ENCODE peak calls at places on chromosomes 4 and X, in nine cellular contexts. Q is transverse colon, C is body of pancreas, A is lower lobe of right lung, O is small intestine, Z is HepG2, K is SJCRH30, I is A673, D is left ventricle myocardium inferior. G is an unnamed sample. For H3K36me3 and H3K27me3, the result is how much of the 10 kb centered on the place peaks cover.

GRCh38 chrX:11113731-11114130 is 2.6 kb downstream of the HCCS start:
- DNase-seq in Q (no peak), C (peak), A (no peak), O (peak), Z (no peak), K (peak), I (no peak), D (no peak), G (no peak)

GRCh38 chr4:27350161-27350560 is 489.5 kb downstream of the STIM2 start:
- DNase-seq in Q (no peak), C (no peak), A (no peak), O (no peak), Z (no peak), K (no peak), I (no peak), D (no peak), G (no peak)

GRCh38 chr4:54322817-54323417 is 93.8 kb downstream of the PDGFRA start:
- DNase-seq in Q (peak), C (peak), A (peak), O (peak), Z (peak), K (peak), I (peak), D (peak), G (peak)

GRCh38 chr4:154868423-154869194 is 87.5 kb downstream of the RBM46 start:
- DNase-seq in Q (no peak), C (no peak), A (no peak), O (no peak), Z (no peak), K (no peak), I (no peak), D (no peak), G (no peak)

GRCh38 chrX:19334945-19335626 is 8.6 kb upstream of the PDHA1 start:
- DNase-seq in Q (no peak), C (no peak), A (no peak), O (peak), Z (peak), K (peak), I (peak), D (no peak), G (peak)

GRCh38 chr4:8761167-8761823 is 110.3 kb downstream of the HMX1 start:
- DNase-seq in Q (no peak), C (no peak), A (peak), O (no peak), Z (no peak), K (no peak), I (no peak), D (no peak), G (peak)

GRCh38 chr4:25900310-25900709 is 13.7 kb upstream of the SMIM20 start:
- DNase-seq in Q (no peak), C (no peak), A (no peak), O (no peak), Z (no peak), K (no peak), I (no peak), D (no peak), G (no peak)

GRCh38 chr4:128782076-128782715 is 27.3 kb upstream of the JADE1 start:
- DNase-seq in Q (peak), C (peak), A (no peak), O (peak), Z (peak), K (no peak), I (peak), D (peak), G (peak)

GRCh38 chr4:22850055-22850454 is 157.3 kb downstream of the GBA3 start:
- DNase-seq in Q (no peak), C (no peak), A (no peak), O (peak), Z (no peak), K (no peak), I (no peak), D (no peak), G (no peak)

GRCh38 chrX:54994668-54995452 is 872 bp upstream of the PFKFB1 start:
- DNase-seq in Q (no peak), C (no peak), A (no peak), O (no peak), Z (no peak), K (no peak), I (no peak), D (no peak), G (no peak)

GRCh38 chr4:6074723-6075122 is 56.5 kb upstream of the C4orf50 start:
- DNase-seq in Q (no peak), C (no peak), A (no peak), O (no peak), Z (no peak), K (no peak), I (no peak), D (no peak), G (no peak)

GRCh38 chr4:10201356-10202223 is 85.0 kb upstream of the WDR1 start:
- DNase-seq in Q (no peak), C (no peak), A (no peak), O (no peak), Z (no peak), K (peak), I (no peak), D (no peak), G (no peak)

GRCh38 chrX:94676285-94676684 is 1002.3 kb downstream of the FAM133A start:
- DNase-seq in Q (no peak), C (no peak), A (no peak), O (no peak), Z (no peak), K (no peak), I (peak), D (no peak), G (no peak)

GRCh38 chrX:41029332-41029731 is 55.9 kb upstream of the USP9X start:
- DNase-seq in Q (no peak), C (no peak), A (no peak), O (no peak), Z (peak), K (no peak), I (no peak), D (no peak), G (no peak)

GRCh38 chrX:51876441-51876840 is 17.0 kb upstream of the MAGED1 start:
- DNase-seq in Q (no peak), C (no peak), A (no peak), O (no peak), Z (no peak), K (no peak), I (no peak), D (no peak), G (no peak)

GRCh38 chrX:13876652-13877051 is 59.8 kb upstream of the GPM6B start:
- DNase-seq in Q (no peak), C (no peak), A (no peak), O (no peak), Z (no peak), K (peak), I (no peak), D (no peak), G (no peak)

GRCh38 chr4:11632488-11632887 is 203.8 kb upstream of the HS3ST1 start:
- DNase-seq in Q (no peak), C (no peak), A (no peak), O (no peak), Z (no peak), K (no peak), I (no peak), D (no peak), G (no peak)

GRCh38 chr4:82428969-82429727 is 1.1 kb downstream of the HNRNPDL start:
- DNase-seq in Q (peak), C (peak), A (peak), O (peak), Z (peak), K (peak), I (peak), D (peak), G (peak)

GRCh38 chr4:139665690-139666529 is at the start of gene MGST2:
- DNase-seq in Q (peak), C (peak), A (peak), O (peak), Z (peak), K (peak), I (peak), D (peak), G (peak)

GRCh38 chrX:120358687-120359086 is 3.2 kb upstream of the ATP1B4 start:
- DNase-seq in Q (no peak), C (no peak), A (no peak), O (no peak), Z (no peak), K (no peak), I (peak), D (no peak), G (no peak)

DNA sequence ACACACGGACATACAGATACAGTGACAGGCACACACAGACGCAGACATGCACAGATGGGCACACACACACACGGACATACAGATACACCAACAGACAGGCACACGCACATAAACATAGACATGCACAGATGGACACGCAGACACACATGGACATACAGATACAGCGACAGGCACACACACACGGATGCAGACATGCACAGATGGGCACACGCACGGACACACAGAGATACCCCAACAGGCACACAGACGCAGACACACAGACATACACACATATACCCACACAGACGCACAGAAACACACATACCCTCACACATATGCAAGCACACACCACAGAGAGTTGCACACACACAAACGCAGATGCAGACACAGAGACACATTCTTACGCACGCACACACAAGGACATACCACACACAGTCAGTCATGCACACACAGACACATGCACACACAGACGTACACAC is 24.4 kb upstream of the SLC25A6 start:
- DNase-seq in Q (no peak), C (no peak), A (no peak), O (no peak), Z (no peak), K (no peak), I (no peak), D (no peak), G (no peak)
- H3K4me3 ChIP-seq in Q (no peak), C (no peak), A (no peak), O (no peak), Z (no peak), K (no peak), I (no peak), D (no peak), G (no peak)

GRCh38 chr4:2829321-2829932 is 14.2 kb upstream of the ADD1 start:
- DNase-seq in Q (no peak), C (no peak), A (peak), O (no peak), Z (no peak), K (no peak), I (no peak), D (peak), G (peak)

GRCh38 chr4:2830632-2831610 is 12.7 kb upstream of the ADD1 start:
- DNase-seq in Q (peak), C (no peak), A (peak), O (no peak), Z (no peak), K (no peak), I (no peak), D (peak), G (no peak)

GRCh38 chr4:2831611-2832308 is 11.9 kb upstream of the ADD1 start:
- DNase-seq in Q (peak), C (no peak), A (peak), O (no peak), Z (no peak), K (no peak), I (no peak), D (peak), G (peak)

GRCh38 chr4:2828758-2829181 is 14.9 kb upstream of the ADD1 start:
- DNase-seq in Q (no peak), C (no peak), A (no peak), O (no peak), Z (no peak), K (no peak), I (no peak), D (peak), G (no peak)

DNA sequence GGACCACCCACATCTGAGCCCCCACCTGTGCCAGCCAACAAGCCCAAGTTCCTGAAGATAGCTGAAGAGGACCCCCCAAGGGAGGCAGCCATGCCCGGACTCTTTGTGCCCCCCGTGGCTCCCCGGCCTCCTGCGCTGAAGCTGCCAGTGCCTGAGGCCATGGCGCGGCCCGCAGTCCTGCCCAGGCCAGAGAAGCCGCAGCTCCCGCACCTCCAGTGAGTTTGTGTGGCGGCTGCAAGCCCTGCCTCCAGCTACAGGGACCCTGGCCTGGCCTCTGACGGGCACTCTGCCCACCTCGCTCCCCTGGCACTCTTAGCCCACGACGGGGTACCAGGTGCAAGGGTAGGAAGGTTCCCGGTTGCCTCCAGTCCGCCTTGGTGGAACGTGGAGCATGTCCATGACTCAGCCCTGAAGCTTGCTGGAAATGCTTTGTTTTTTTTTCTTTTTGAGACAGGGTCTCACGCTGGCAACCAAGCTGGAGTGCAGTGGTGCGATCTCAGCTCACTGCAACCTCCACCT is 13.7 kb upstream of the ADD1 start:
- DNase-seq in Q (no peak), C (no peak), A (peak), O (no peak), Z (no peak), K (no peak), I (no peak), D (no peak), G (peak)
- H3K36me3 ChIP-seq in Q (under half), C (under half), A (half or more), O (under half), Z (under half), K (under half), I (under half), D (half or more), G (under half)

DNA sequence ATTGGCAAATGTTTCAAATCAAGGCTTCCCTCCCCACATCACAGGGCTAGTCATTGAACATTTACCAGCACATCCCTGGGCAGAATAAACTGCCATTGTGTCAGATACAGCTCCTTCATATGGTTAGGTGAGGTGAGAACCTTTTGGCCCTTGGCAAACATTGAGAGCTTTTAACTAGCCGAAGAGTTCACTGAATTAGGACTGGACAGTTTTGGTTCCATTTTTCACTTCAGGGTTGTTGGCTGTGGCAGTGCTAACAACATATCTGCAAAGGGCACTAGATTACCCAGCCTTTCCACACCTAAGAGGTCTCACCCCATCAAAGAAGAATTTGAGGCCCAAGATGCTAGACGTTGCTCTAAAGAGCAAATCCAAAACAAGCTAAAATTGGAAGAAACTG is 180.7 kb downstream of the GUCY2F start:
- DNase-seq in Q (no peak), C (no peak), A (no peak), O (no peak), Z (no peak), K (no peak), I (no peak), D (no peak), G (no peak)
- H3K27me3 ChIP-seq in Q (under half), C (under half), A (under half), O (under half), Z (under half), K (under half), I (under half), D (under half), G (under half)

DNA sequence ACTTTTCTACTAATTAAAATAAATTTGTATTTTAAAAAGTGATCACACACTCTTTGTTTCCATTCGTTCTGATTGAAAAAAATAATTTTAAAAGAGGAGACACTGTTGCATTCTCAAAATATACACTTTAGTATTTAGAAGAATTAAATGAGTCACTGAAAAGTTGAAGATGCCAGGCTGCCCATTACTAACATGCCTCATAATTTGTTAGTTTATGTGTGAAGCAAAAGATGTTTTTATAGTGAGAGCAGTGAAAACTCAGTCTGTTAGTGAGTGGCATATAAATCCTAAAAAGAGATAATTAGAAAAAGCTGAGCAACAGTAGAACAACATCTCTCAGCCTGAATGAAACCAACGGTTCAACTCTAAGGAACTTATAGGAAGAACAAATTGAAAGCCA is 143.4 kb downstream of the CDS1 start:
- DNase-seq in Q (no peak), C (no peak), A (no peak), O (no peak), Z (no peak), K (no peak), I (no peak), D (no peak), G (no peak)
- H3K4me3 ChIP-seq in Q (no peak), C (no peak), A (no peak), O (no peak), Z (no peak), K (no peak), I (no peak), D (no peak), G (no peak)

G was measured in H7.